ENCODE peak calls at places on chromosomes 6 and 20, in seven cellular contexts. J is esophagus squamous epithelium, F is neural progenitor cell, U is sigmoid colon, A is Karpas-422, E is left ventricle myocardium inferior, W is RWPE2. L is an unnamed sample. For H3K4me1, the result is how much of the 10 kb centered on the place peaks cover.

GRCh38 chr6:97399208-97399607 is 116.2 kb upstream of the MMS22L start:
- DNase-seq in A (no peak), W (no peak), J (no peak), E (no peak), F (no peak), U (no peak), L (no peak)

GRCh38 chr20:4875578-4876067 is 125.7 kb downstream of the SLC23A2 start:
- DNase-seq in U (no peak), E (no peak), W (peak), A (peak), J (no peak), F (no peak), L (no peak)

GRCh38 chr20:4234128-4234527 is 218.8 kb upstream of the RNF24 start:
- DNase-seq in W (no peak), J (no peak), F (no peak), U (no peak), A (no peak), E (no peak), L (no peak)

GRCh38 chr6:165383323-165383722 is 73.9 kb upstream of the C6orf118 start:
- DNase-seq in W (no peak), J (no peak), E (no peak), F (no peak), U (no peak), A (no peak), L (no peak)

GRCh38 chr6:151948007-151948745 is 140.7 kb downstream of the ESR1 start:
- DNase-seq in E (no peak), W (no peak), F (no peak), A (peak), J (no peak), U (no peak), L (no peak)

GRCh38 chr6:12371151-12371550 is 81.0 kb downstream of the EDN1 start:
- DNase-seq in U (no peak), A (no peak), F (no peak), J (no peak), E (no peak), W (no peak), L (no peak)

GRCh38 chr6:104995989-104996617 is 39.2 kb downstream of the LIN28B start:
- DNase-seq in A (peak), W (no peak), U (peak), E (no peak), F (no peak), J (no peak), L (no peak)

GRCh38 chr6:27213544-27214125 is 33.9 kb upstream of the PRSS16 start:
- DNase-seq in F (peak), W (no peak), A (no peak), U (no peak), E (no peak), J (no peak), L (no peak)

GRCh38 chr6:142207265-142207877 is 60.3 kb downstream of the VTA1 start:
- DNase-seq in F (peak), U (no peak), A (peak), E (peak), W (no peak), J (no peak), L (peak)

GRCh38 chr20:1374246-1374645 is 18.6 kb downstream of the FKBP1A start:
- DNase-seq in F (no peak), E (no peak), W (no peak), J (no peak), U (no peak), A (no peak), L (no peak)
- H3K4me1 ChIP-seq in F (under half), E (half or more), W (under half), J (under half), U (under half), A (under half), L (half or more)

GRCh38 chr6:28980137-28980796 is 24.8 kb downstream of the ZNF311 start:
- DNase-seq in E (no peak), F (no peak), A (no peak), U (no peak), W (no peak), J (no peak), L (no peak)
- H3K27ac ChIP-seq in E (peak), F (no peak), A (no peak), U (no peak), W (peak), J (peak), L (no peak)

GRCh38 chr6:62446647-62447316 is 160.8 kb upstream of the KHDRBS2 start:
- DNase-seq in J (no peak), F (no peak), U (no peak), W (no peak), E (no peak), A (peak), L (no peak)
- H3K4me1 ChIP-seq in J (under half), F (under half), U (under half), W (under half), E (under half), A (under half), L (under half)

DNA sequence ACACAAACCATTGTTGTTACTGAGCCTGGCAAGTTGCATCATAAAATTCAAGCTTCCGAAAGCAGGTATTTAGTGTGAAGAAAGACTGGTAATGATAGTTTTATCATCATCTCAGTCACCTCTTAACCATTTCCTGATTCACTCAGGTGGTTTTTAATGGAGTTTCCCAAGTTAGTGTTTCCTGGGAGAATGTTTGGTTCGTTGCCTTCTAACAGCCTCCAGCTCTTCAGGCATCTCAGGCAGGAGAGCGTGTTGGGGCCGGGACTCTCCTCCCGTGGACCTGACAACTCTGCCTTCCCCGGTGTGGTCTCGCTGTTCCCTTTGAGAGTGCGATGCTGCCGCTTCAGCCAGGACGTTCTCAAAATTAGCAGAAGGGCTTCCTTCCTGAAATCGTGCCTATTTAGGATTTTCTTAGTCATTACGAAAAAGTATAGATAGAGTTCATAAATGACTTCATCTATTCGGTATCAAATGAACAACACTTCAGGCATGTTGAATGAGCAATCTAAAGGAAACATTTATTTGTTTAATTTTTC is 105.0 kb upstream of the QKI start:
- DNase-seq in A (no peak), W (no peak), E (no peak), F (no peak), U (no peak), J (no peak), L (no peak)
- H3K27ac ChIP-seq in A (no peak), W (peak), E (no peak), F (no peak), U (no peak), J (no peak), L (no peak)

DNA sequence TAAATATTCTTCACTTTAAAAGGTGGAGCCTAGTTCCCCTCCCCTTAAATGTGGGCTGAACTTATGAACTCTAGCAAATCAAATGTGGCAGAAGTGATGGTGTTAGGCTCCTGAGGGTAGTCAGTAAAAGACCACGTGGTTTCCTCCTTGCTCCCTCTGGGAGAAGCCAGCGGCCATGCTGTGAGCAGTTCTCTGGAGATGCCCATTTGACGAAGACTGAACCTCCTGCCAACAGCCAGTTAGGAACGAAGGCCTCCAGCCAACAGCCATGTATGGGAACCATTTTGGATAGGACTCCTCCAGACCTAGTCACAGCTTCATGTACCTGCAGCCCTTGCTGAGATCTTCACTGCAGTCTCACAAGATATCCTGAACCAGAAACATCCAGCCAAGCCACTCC is 7.6 kb upstream of the MOCS1 start:
- DNase-seq in F (no peak), J (no peak), A (no peak), U (no peak), W (no peak), E (no peak), L (no peak)
- H3K4me1 ChIP-seq in F (under half), J (under half), A (under half), U (under half), W (under half), E (under half), L (under half)

L was measured in lower lobe of right lung.